ENCODE peak calls at places on chromosome X, in eight cellular contexts. G is fibroblast of lung; H is stimulated activated naive CD8-positive, alpha-beta T cell treated with anti-CD3 and anti-CD28 coated beads, Interleukin-15, Interleukin-2, amounts not matched to agents 100 U/mL and 50 U/mL, for 24 hours; R is posterior vena cava; V is SW480; P is choroid plexus epithelial cell; Z is C1 segment of cervical spinal cord; B is amygdala. I is an unnamed sample.

GRCh38 chrX:104122829-104123228 is 10.5 kb downstream of the ZCCHC18 start:
- DNase-seq in G (no peak), H (no peak), R (no peak), V (no peak), P (no peak), Z (no peak), B (no peak), I (no peak)

GRCh38 chrX:44314259-44314734 is 29.2 kb downstream of the EFHC2 start:
- DNase-seq in G (peak), H (peak), R (no peak), V (no peak), P (peak), Z (no peak), B (no peak), I (no peak)

GRCh38 chrX:57516491-57516890 is 75.3 kb upstream of the ZXDB start:
- DNase-seq in G (no peak), H (no peak), R (peak), V (no peak), P (no peak), Z (no peak), B (no peak), I (no peak)

GRCh38 chrX:133947022-133947421 is 38.4 kb downstream of the GPC3 start:
- DNase-seq in G (no peak), H (no peak), R (no peak), V (no peak), P (no peak), Z (no peak), B (no peak), I (no peak)

GRCh38 chrX:47239898-47240545 is 7.2 kb downstream of the USP11 start:
- DNase-seq in G (no peak), H (no peak), R (no peak), V (no peak), P (no peak), Z (no peak), B (no peak), I (no peak)

GRCh38 chrX:23434356-23434884 is 99.8 kb downstream of the PTCHD1 start:
- DNase-seq in G (peak), H (no peak), R (peak), V (no peak), P (peak), Z (no peak), B (peak), I (no peak)

GRCh38 chrX:119189115-119189514 is 47.0 kb upstream of the PGRMC1 start:
- DNase-seq in G (no peak), H (no peak), R (no peak), V (no peak), P (no peak), Z (no peak), B (no peak), I (no peak)

GRCh38 chrX:70030242-70030823 is 19.4 kb downstream of the AWAT2 start:
- DNase-seq in G (peak), H (peak), R (no peak), V (peak), P (peak), Z (peak), B (peak), I (no peak)

GRCh38 chrX:22652596-22652995 is 347.2 kb upstream of the DDX53 start:
- DNase-seq in G (peak), H (no peak), R (no peak), V (peak), P (peak), Z (no peak), B (no peak), I (peak)

GRCh38 chrX:119459181-119459580 is 9.1 kb upstream of the SLC25A5 start:
- DNase-seq in G (no peak), H (no peak), R (no peak), V (no peak), P (no peak), Z (no peak), B (no peak), I (no peak)

GRCh38 chrX:53088136-53088974 is 5.6 kb upstream of the KANTR start:
- DNase-seq in G (peak), H (peak), R (peak), V (peak), P (peak), Z (no peak), B (peak), I (peak)

I was measured in NCI-H1436 treated with DMSO at 0.1 percent for 48 hours.